ENCODE peak calls at places on chromosomes 4 and X, in ten cellular contexts. I is stomach, S is GM12891, K is GM12878, Z is upper lobe of left lung, F is GM12892, O is H1, D is suprapubic skin, A is breast epithelium, P is prostate gland. H is an unnamed sample.

GRCh38 chr4:90189128-90189527 is 61.9 kb downstream of the CCSER1 start:
- DNase-seq in Z (no peak), I (no peak), S (no peak), O (no peak), A (no peak), P (no peak), F (no peak), D (no peak), K (no peak), H (no peak)

GRCh38 chr4:54553001-54553400 is 104.8 kb upstream of the KIT start:
- DNase-seq in P (no peak), Z (no peak), S (no peak), O (no peak), I (no peak), A (no peak), F (no peak), K (no peak), D (no peak), H (no peak)

GRCh38 chr4:69800599-69800998 is 40.2 kb upstream of the SULT1B1 start:
- DNase-seq in F (no peak), S (no peak), K (no peak), I (no peak), Z (no peak), A (no peak), O (no peak), P (no peak), D (no peak), H (peak)

GRCh38 chr4:70269674-70270073 is 27.3 kb downstream of the CSN3 start:
- DNase-seq in O (no peak), K (no peak), P (no peak), F (no peak), D (no peak), A (no peak), Z (no peak), S (no peak), I (no peak), H (peak)

GRCh38 chr4:85968945-85969830 is 390.7 kb downstream of the MAPK10 start:
- DNase-seq in Z (no peak), S (no peak), K (no peak), O (no peak), P (no peak), I (no peak), F (no peak), A (no peak), D (no peak), H (peak)

GRCh38 chr4:183101956-183102480 is 3.0 kb downstream of the WWC2 start:
- DNase-seq in D (no peak), A (no peak), O (no peak), F (no peak), K (no peak), P (no peak), I (no peak), S (no peak), Z (no peak), H (no peak)

GRCh38 chr4:2482192-2482591 is 13.3 kb downstream of the RNF4 start:
- DNase-seq in P (no peak), A (no peak), O (no peak), I (no peak), S (no peak), D (no peak), K (no peak), Z (no peak), F (no peak), H (no peak)

GRCh38 chrX:107628662-107629532 is 587 bp downstream of the PRPS1 start:
- DNase-seq in O (peak), F (peak), I (no peak), Z (no peak), S (peak), D (peak), P (peak), K (no peak), A (no peak), H (peak)

GRCh38 chr4:115562506-115562905 is 449.1 kb upstream of the NDST4 start:
- DNase-seq in Z (no peak), F (no peak), A (no peak), K (no peak), S (no peak), I (no peak), D (no peak), O (no peak), P (no peak), H (no peak)

GRCh38 chrX:105973387-105973739 is 65.2 kb downstream of the SERPINA7 start:
- DNase-seq in F (no peak), D (no peak), Z (no peak), O (no peak), A (no peak), P (no peak), S (no peak), I (no peak), K (no peak), H (no peak)

GRCh38 chr4:26321326-26322276 is 787 bp downstream of the RBPJ start:
- DNase-seq in P (peak), K (no peak), I (no peak), A (no peak), F (no peak), D (peak), Z (peak), S (no peak), O (peak), H (peak)

GRCh38 chr4:176377705-176378302 is 58.0 kb downstream of the SPCS3 start:
- DNase-seq in F (no peak), S (peak), K (no peak), D (no peak), Z (no peak), P (no peak), I (no peak), A (no peak), O (no peak), H (peak)

GRCh38 chr4:131337956-131338355 is 1811.1 kb upstream of the PCDH10 start:
- DNase-seq in I (no peak), O (no peak), Z (no peak), S (no peak), K (no peak), P (no peak), A (no peak), D (no peak), F (no peak), H (no peak)

GRCh38 chr4:48047421-48047844 is 30.9 kb downstream of the NIPAL1 start:
- DNase-seq in F (no peak), O (no peak), D (no peak), S (no peak), I (peak), K (peak), Z (no peak), A (no peak), P (no peak), H (no peak)

GRCh38 chr4:181822005-181822375 is 421.2 kb upstream of the TENM3 start:
- DNase-seq in F (no peak), O (no peak), I (no peak), Z (no peak), P (no peak), D (no peak), A (no peak), S (no peak), K (no peak), H (no peak)

GRCh38 chr4:46445689-46446339 is 55.9 kb upstream of the GABRA2 start:
- DNase-seq in Z (no peak), S (no peak), F (no peak), P (no peak), O (no peak), D (no peak), I (no peak), K (no peak), A (no peak), H (no peak)

GRCh38 chr4:166895771-166896170 is 338.5 kb downstream of the SPOCK3 start:
- DNase-seq in D (no peak), O (no peak), F (no peak), S (no peak), A (no peak), P (no peak), I (no peak), K (no peak), Z (no peak), H (no peak)

GRCh38 chr4:103895876-103896465 is 176.2 kb upstream of the TACR3 start:
- DNase-seq in Z (no peak), F (no peak), P (no peak), I (no peak), O (no peak), D (no peak), K (no peak), S (no peak), A (no peak), H (no peak)

GRCh38 chrX:32276153-32276552 is 935.2 kb downstream of the DMD start:
- DNase-seq in I (no peak), P (no peak), S (no peak), Z (no peak), F (no peak), K (no peak), A (no peak), D (no peak), O (no peak), H (no peak)

GRCh38 chrX:1468250-1468772 is 15.6 kb upstream of the ASMTL start:
- DNase-seq in A (no peak), S (peak), K (peak), F (peak), D (no peak), Z (peak), I (peak), O (peak), P (no peak), H (no peak)

GRCh38 chr4:41160010-41160789 is 54.1 kb downstream of the APBB2 start:
- DNase-seq in S (no peak), O (no peak), F (no peak), A (no peak), P (no peak), K (no peak), Z (peak), D (no peak), I (no peak), H (peak)

GRCh38 chrX:10902001-10902400 is 209.1 kb upstream of the HCCS start:
- DNase-seq in D (no peak), S (no peak), K (no peak), F (no peak), Z (no peak), P (no peak), I (no peak), A (no peak), O (no peak), H (peak)

GRCh38 chrX:116345953-116346352 is 90.5 kb upstream of the SLC6A14 start:
- DNase-seq in D (no peak), S (no peak), Z (no peak), P (no peak), A (no peak), I (no peak), K (no peak), F (no peak), O (no peak), H (no peak)

GRCh38 chr4:78656968-78657445 is 105.4 kb downstream of the ANXA3 start:
- DNase-seq in F (no peak), Z (no peak), A (no peak), D (no peak), P (no peak), S (no peak), K (no peak), I (no peak), O (no peak), H (peak)

GRCh38 chr4:101954975-101955678 is 164.6 kb downstream of the BANK1 start:
- DNase-seq in K (no peak), F (no peak), S (no peak), D (no peak), I (no peak), A (no peak), P (no peak), O (no peak), Z (no peak), H (no peak)

GRCh38 chr4:161577604-161578301 is 586.0 kb downstream of the FSTL5 start:
- DNase-seq in A (no peak), O (no peak), F (no peak), K (no peak), Z (no peak), S (no peak), I (no peak), P (no peak), D (no peak), H (peak)

GRCh38 chr4:141464366-141464765 is 172.0 kb upstream of the IL15 start:
- DNase-seq in A (no peak), S (no peak), I (no peak), K (no peak), D (no peak), O (no peak), F (no peak), P (no peak), Z (no peak), H (no peak)

GRCh38 chr4:72527038-72527646 is 41.9 kb downstream of the ADAMTS3 start:
- DNase-seq in I (no peak), F (no peak), Z (no peak), O (no peak), S (no peak), A (no peak), K (no peak), P (no peak), D (no peak), H (no peak)

GRCh38 chr4:1210241-1210841 is 38.0 kb upstream of the SPON2 start:
- DNase-seq in P (no peak), K (no peak), F (no peak), Z (peak), A (no peak), O (no peak), I (no peak), D (peak), S (no peak), H (no peak)

GRCh38 chr4:1208266-1208961 is 36.0 kb upstream of the SPON2 start:
- DNase-seq in P (no peak), F (no peak), A (no peak), S (no peak), I (no peak), K (no peak), D (peak), Z (peak), O (no peak), H (no peak)

GRCh38 chr4:1210971-1211370 is 38.0 kb downstream of the CTBP1 start:
- DNase-seq in I (no peak), P (no peak), Z (peak), D (peak), F (no peak), K (no peak), O (no peak), S (no peak), A (no peak), H (no peak)

GRCh38 chr4:1208970-1209704 is 36.8 kb upstream of the SPON2 start:
- DNase-seq in F (no peak), D (peak), I (no peak), S (no peak), A (no peak), O (no peak), P (peak), Z (peak), K (no peak), H (peak)

GRCh38 chr4:1209821-1210220 is 37.4 kb upstream of the SPON2 start:
- DNase-seq in O (no peak), S (no peak), Z (peak), F (no peak), I (peak), D (peak), A (no peak), K (no peak), P (no peak), H (peak)
- TF ChIP-seq POLR2AphosphoS5 in O (no peak), S (no peak), Z (peak), F (no peak), I (peak), D (no peak), A (no peak), K (no peak), P (no peak), H (no peak)

GRCh38 chrX:136671006-136671610 is 23.1 kb downstream of the CD40LG start:
- DNase-seq in F (no peak), A (no peak), S (no peak), I (no peak), P (no peak), D (no peak), K (no peak), O (no peak), Z (no peak), H (no peak)
- TF ChIP-seq POLR2A in F (no peak), A (no peak), S (no peak), I (no peak), P (no peak), D (no peak), K (no peak), O (no peak), Z (no peak), H (no peak)

GRCh38 chr4:15455290-15455689 is 14.4 kb upstream of the CC2D2A start:
- DNase-seq in K (no peak), A (no peak), D (peak), F (no peak), Z (no peak), O (no peak), P (no peak), I (no peak), S (no peak), H (no peak)
- TF ChIP-seq POLR2AphosphoS5 in K (no peak), A (peak), D (peak), F (no peak), Z (peak), O (no peak), P (no peak), I (no peak), S (no peak), H (no peak)

GRCh38 chrX:120015145-120016067 is 62.1 kb downstream of the RHOXF2B start:
- DNase-seq in O (peak), P (no peak), Z (peak), K (no peak), S (no peak), A (no peak), F (no peak), D (no peak), I (no peak), H (no peak)
- TF ChIP-seq POLR2A in O (no peak), P (no peak), Z (no peak), K (no peak), S (no peak), A (no peak), F (no peak), D (no peak), I (no peak), H (no peak)

GRCh38 chr4:8264106-8264505 is 5.4 kb upstream of the HTRA3 start:
- DNase-seq in Z (no peak), O (no peak), D (no peak), F (no peak), I (no peak), K (no peak), P (no peak), S (no peak), A (no peak), H (no peak)
- TF ChIP-seq POLR2AphosphoS5 in Z (no peak), O (no peak), D (no peak), F (no peak), I (no peak), K (no peak), P (no peak), S (no peak), A (no peak), H (no peak)

GRCh38 chr4:781493-782216 is 44.3 kb downstream of the CPLX1 start:
- DNase-seq in I (peak), D (peak), A (peak), Z (peak), K (peak), P (peak), S (peak), O (peak), F (peak), H (peak)
- TF ChIP-seq POLR2A in I (peak), D (peak), A (peak), Z (peak), K (peak), P (peak), S (peak), O (peak), F (peak), H (peak)

GRCh38 chr4:95232358-95233156 is 316.2 kb downstream of the UNC5C start:
- DNase-seq in K (no peak), S (no peak), D (no peak), Z (no peak), F (no peak), O (no peak), P (no peak), I (no peak), A (no peak), H (no peak)
- TF ChIP-seq POLR2AphosphoS5 in K (no peak), S (no peak), D (no peak), Z (no peak), F (no peak), O (no peak), P (no peak), I (no peak), A (no peak), H (no peak)

GRCh38 chr4:153215976-153216375 is 11.7 kb downstream of the TRIM2 start:
- DNase-seq in D (no peak), Z (no peak), O (no peak), F (no peak), K (no peak), P (no peak), A (no peak), S (no peak), I (no peak), H (no peak)
- TF ChIP-seq POLR2A in D (no peak), Z (no peak), O (no peak), F (no peak), K (no peak), P (no peak), A (no peak), S (no peak), I (no peak), H (no peak)

H was measured in endothelial cell of umbilical vein.